ENCODE peak calls at places on chromosomes 1 and 21, in nine cellular contexts. N, C, Q, M, X, B, I, P and S are unnamed samples.

GRCh38 chr1:22829001-22829989 is 118.7 kb downstream of the EPHB2 start:
- DNase-seq in Q (no peak), C (no peak), P (no peak), X (no peak), I (no peak), B (no peak), N (no peak), M (no peak), S (no peak)

GRCh38 chr1:177615251-177615650 is 354.6 kb downstream of the SEC16B start:
- DNase-seq in B (no peak), P (no peak), M (no peak), N (no peak), Q (no peak), X (no peak), I (no peak), C (no peak), S (no peak)

GRCh38 chr1:246624091-246624490 is 57.8 kb downstream of the CNST start:
- DNase-seq in B (no peak), N (no peak), Q (no peak), C (no peak), X (no peak), P (no peak), M (no peak), I (no peak), S (no peak)

GRCh38 chr1:11176081-11176706 is 13.0 kb upstream of the ANGPTL7 start:
- DNase-seq in N (no peak), P (no peak), I (no peak), Q (no peak), X (no peak), M (no peak), B (no peak), C (no peak), S (no peak)

GRCh38 chr1:1337793-1338147 is 6.7 kb downstream of the TAS1R3 start:
- DNase-seq in N (peak; percentile 87), M (no peak), B (peak; percentile 79), Q (no peak), C (peak; percentile 24), P (no peak), I (peak; percentile 61), X (peak; percentile 74), S (no peak)

GRCh38 chr1:41611068-41611931 is 126.8 kb upstream of the EDN2 start:
- DNase-seq in I (no peak), Q (no peak), P (no peak), N (no peak), X (no peak), M (no peak), B (peak; percentile 42), C (no peak), S (no peak)

GRCh38 chr1:165403835-165404482 is 41.0 kb downstream of the RXRG start:
- DNase-seq in Q (no peak), C (no peak), B (no peak), M (no peak), P (no peak), I (peak; percentile 73), X (peak; percentile 78), N (peak; percentile 69), S (no peak)

GRCh38 chr21:36337099-36337509 is 17.1 kb downstream of the MORC3 start:
- DNase-seq in I (no peak), N (no peak), P (no peak), C (no peak), B (no peak), X (no peak), M (no peak), Q (no peak), S (no peak)

GRCh38 chr1:198620951-198621824 is 17.7 kb upstream of the PTPRC start:
- DNase-seq in I (no peak), P (no peak), M (no peak), N (no peak), B (peak; percentile 79), X (no peak), Q (peak; percentile 46), C (peak; percentile 56), S (no peak)

GRCh38 chr21:39867198-39867650 is at the start of gene PCP4:
- DNase-seq in Q (no peak), M (peak; percentile 89), P (no peak), N (peak; percentile 93), X (peak; percentile 96), B (peak; percentile 74), I (peak; percentile 65), C (peak; percentile 12), S (peak; percentile 78)

GRCh38 chr1:44259090-44259489 is 45.8 kb downstream of the DMAP1 start:
- DNase-seq in P (no peak), N (no peak), Q (no peak), B (no peak), X (no peak), C (no peak), I (no peak), M (no peak), S (no peak)